ENCODE peak calls at places on chromosomes 7 and 10, in four cellular contexts. G, X, R and C are unnamed samples. For H3K4me1, the result is how much of the 10 kb centered on the place peaks cover.

GRCh38 chr7:20188551-20188950 is 28.6 kb downstream of the MACC1 start:
- DNase-seq in G (no peak), X (no peak), R (no peak), C (no peak)

GRCh38 chr10:14304029-14304428 is 26.7 kb downstream of the FRMD4A start:
- DNase-seq in G (no peak), X (no peak), R (no peak), C (no peak)

GRCh38 chr7:128846781-128847444 is 15.7 kb upstream of the ATP6V1F start:
- DNase-seq in G (no peak), X (no peak), R (no peak), C (no peak)

GRCh38 chr7:99422091-99422624 is 13.4 kb downstream of the BUD31 start:
- DNase-seq in G (no peak), X (no peak), R (no peak), C (no peak)

GRCh38 chr10:85601526-85601925 is 765.1 kb downstream of the GRID1 start:
- DNase-seq in G (no peak), X (no peak), R (no peak), C (no peak)

GRCh38 chr10:93859049-93859655 is 34.6 kb upstream of the SLC35G1 start:
- DNase-seq in G (no peak), X (no peak), R (no peak), C (no peak)

GRCh38 chr7:142120474-142121000 is 9.0 kb downstream of the MGAM2 start:
- DNase-seq in G (no peak), X (no peak), R (no peak), C (no peak)

GRCh38 chr10:127081946-127082345 is 114.4 kb downstream of the INSYN2A start:
- DNase-seq in G (no peak), X (no peak), R (no peak), C (no peak)

GRCh38 chr7:64098-64521 is 128.3 kb upstream of the FAM20C start:
- DNase-seq in G (peak), X (peak), R (peak), C (no peak)

GRCh38 chr7:2512179-2512644 is 7.4 kb upstream of the LFNG start:
- DNase-seq in G (no peak), X (no peak), R (no peak), C (no peak)

GRCh38 chr7:151767557-151767956 is 109.4 kb downstream of the PRKAG2 start:
- DNase-seq in G (no peak), X (no peak), R (no peak), C (no peak)

GRCh38 chr7:55439627-55440026 is 74.5 kb downstream of the LANCL2 start:
- DNase-seq in G (peak), X (no peak), R (peak), C (no peak)

GRCh38 chr7:6608794-6609193 is 6.6 kb upstream of the ZNF853 start:
- DNase-seq in G (no peak), X (no peak), R (no peak), C (no peak)

GRCh38 chr7:150409300-150410030 is 30.3 kb downstream of the ZNF775 start:
- DNase-seq in G (no peak), X (no peak), R (no peak), C (no peak)

GRCh38 chr7:148419856-148420508 is 170.6 kb upstream of the C7orf33 start:
- DNase-seq in G (no peak), X (no peak), R (no peak), C (no peak)

GRCh38 chr7:80053098-80053497 is 81.5 kb upstream of the GNAI1 start:
- DNase-seq in G (no peak), X (no peak), R (no peak), C (no peak)

GRCh38 chr7:75054744-75055527 is 18.7 kb downstream of the RCC1L start:
- DNase-seq in G (peak), X (peak), R (peak), C (peak)

GRCh38 chr7:26937956-26938623 is 73.7 kb upstream of the SKAP2 start:
- DNase-seq in G (no peak), X (no peak), R (no peak), C (no peak)

GRCh38 chr10:15149042-15149771 is 19.3 kb downstream of the NMT2 start:
- DNase-seq in G (no peak), X (no peak), R (no peak), C (no peak)

GRCh38 chr10:114367041-114367675 is 37.1 kb downstream of the AFAP1L2 start:
- DNase-seq in G (no peak), X (no peak), R (peak), C (no peak)

GRCh38 chr10:87921934-87922688 is 58.7 kb downstream of the PTEN start:
- DNase-seq in G (no peak), X (no peak), R (no peak), C (no peak)

GRCh38 chr10:69319911-69320316 is 41.6 kb downstream of the HK1 start:
- DNase-seq in G (no peak), X (no peak), R (no peak), C (no peak)

GRCh38 chr7:51160990-51161615 is 155.5 kb downstream of the COBL start:
- DNase-seq in G (peak), X (no peak), R (peak), C (no peak)
- H3K4me1 ChIP-seq in G (under half), X (under half), R (under half), C (under half)

DNA sequence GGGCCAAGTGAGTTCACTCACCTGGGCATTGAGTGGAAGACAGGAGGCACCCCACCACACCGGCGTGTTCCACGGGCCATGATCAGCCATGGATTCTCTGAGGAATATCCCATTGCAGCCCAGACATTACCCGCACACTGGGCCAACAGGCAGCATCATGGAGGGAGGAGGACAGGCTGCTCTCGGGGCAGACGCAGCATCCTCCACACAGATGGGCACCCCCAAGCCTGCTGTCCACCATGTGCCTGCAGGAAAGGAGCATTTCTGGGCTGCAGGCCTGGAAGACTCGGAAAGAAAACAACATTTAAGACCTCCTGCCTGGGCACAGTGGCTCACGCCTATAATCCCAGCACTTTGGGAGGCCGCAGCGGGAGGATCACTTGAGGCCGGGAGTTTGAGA is 71.0 kb upstream of the SH2B2 start:
- DNase-seq in G (no peak), X (no peak), R (no peak), C (no peak)
- H3K4me1 ChIP-seq in G (under half), X (under half), R (under half), C (under half)

GRCh38 chr7:30791126-30791525 is 19.9 kb downstream of the MINDY4 start:
- DNase-seq in G (no peak), X (no peak), R (no peak), C (no peak)
- H3K4me1 ChIP-seq in G (under half), X (under half), R (under half), C (under half)

DNA sequence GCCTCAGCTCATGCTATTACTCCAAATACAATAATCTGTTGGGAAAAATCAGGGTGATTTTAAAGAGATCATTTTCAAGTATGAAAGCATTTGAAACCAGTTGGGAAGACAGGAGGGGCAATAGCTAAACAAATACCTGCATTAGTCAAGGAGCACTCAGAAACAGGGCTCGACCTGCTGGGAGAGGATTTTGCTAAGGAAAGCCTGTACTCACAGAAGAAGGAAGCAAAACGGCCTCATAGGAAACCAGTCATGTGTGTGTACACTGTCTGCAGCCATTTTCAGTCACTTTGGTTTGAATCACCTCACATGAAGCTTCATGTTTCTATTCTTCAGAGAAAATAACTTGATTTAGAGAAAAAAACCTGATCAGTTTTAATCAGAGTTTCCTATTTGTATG is 38.6 kb downstream of the FZD1 start:
- DNase-seq in G (no peak), X (no peak), R (no peak), C (no peak)
- H3K4me1 ChIP-seq in G (under half), X (under half), R (under half), C (under half)

GRCh38 chr7:104950754-104951153 is 63.3 kb upstream of the KMT2E start:
- DNase-seq in G (no peak), X (no peak), R (no peak), C (no peak)

GRCh38 chr7:104943502-104944343 is 70.3 kb upstream of the KMT2E start:
- DNase-seq in G (no peak), X (no peak), R (peak), C (no peak)

GRCh38 chr7:104945599-104945956 is 68.4 kb upstream of the KMT2E start:
- DNase-seq in G (no peak), X (no peak), R (no peak), C (no peak)

GRCh38 chr7:104950006-104950405 is 64.0 kb upstream of the KMT2E start:
- DNase-seq in G (no peak), X (no peak), R (no peak), C (no peak)

GRCh38 chr7:104946338-104946737 is 67.7 kb upstream of the KMT2E start:
- DNase-seq in G (no peak), X (no peak), R (no peak), C (no peak)
- H3K4me1 ChIP-seq in G (under half), X (under half), R (under half), C (under half)

DNA sequence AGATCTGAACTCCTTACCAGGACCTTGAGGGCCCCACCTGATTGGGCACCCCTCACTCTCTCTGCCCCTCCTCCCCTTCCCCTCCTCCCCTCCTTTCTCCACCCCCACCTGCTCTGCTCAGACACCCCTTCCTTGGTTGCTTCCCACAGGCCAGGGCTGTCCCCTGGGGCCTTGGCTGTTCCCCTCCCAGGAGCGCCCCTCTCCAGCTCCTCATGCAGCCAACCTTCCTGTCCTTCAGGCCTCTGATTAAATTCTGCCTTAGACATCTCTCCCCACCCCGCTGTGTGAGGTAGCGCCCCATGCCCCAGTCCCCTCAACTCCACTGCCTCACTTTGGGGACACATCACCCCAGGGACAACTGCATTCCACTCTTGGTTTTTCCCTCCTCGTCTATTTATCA is 32.4 kb downstream of the HTRA1 start:
- DNase-seq in G (no peak), X (no peak), R (no peak), C (no peak)
- H3K4me1 ChIP-seq in G (under half), X (under half), R (under half), C (half or more)

DNA sequence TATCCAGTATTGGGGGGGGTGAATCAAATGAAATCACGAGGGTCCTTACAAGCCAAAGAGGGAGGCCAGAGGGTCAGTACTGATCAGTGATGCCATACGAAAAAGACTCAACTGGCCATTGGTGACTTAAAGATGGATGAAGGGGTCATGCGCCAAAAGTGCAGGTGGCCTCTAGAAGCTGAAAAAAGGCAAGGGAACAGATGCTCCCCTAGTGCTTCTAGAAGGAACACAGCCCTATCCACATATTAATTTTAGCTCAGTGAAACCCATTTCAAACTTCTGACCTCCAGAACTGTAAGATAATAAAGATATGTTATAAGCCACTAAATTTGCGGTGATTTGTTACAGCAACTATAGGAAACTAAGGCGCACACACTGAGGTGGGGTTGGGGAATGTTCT is 62.5 kb downstream of the ABI1 start:
- DNase-seq in G (no peak), X (no peak), R (no peak), C (no peak)
- H3K4me1 ChIP-seq in G (under half), X (under half), R (under half), C (under half)